ENCODE peak calls at places on chromosome 10, in seven cellular contexts. One of them, this sample, is unnamed.

GRCh38 chr10:132665946-132666732 is 119.8 kb downstream of the NKX6-2 start:
- DNase-seq in SK-N-SH: no peak
- DNase-seq in H1: no peak
- DNase-seq in HCT116: no peak
- DNase-seq in K562: peak
- DNase-seq in HepG2: no peak
- DNase-seq in GM12878: no peak
- DNase-seq in this sample: no peak

GRCh38 chr10:100607439-100607838 is 71.7 kb downstream of the HIF1AN start:
- DNase-seq in SK-N-SH: no peak
- DNase-seq in HCT116: no peak
- DNase-seq in K562: no peak
- DNase-seq in GM12878: no peak
- DNase-seq in H1: no peak
- DNase-seq in HepG2: no peak
- DNase-seq in this sample: no peak

GRCh38 chr10:32409741-32410140 is 36.2 kb upstream of the CCDC7 start:
- DNase-seq in SK-N-SH: no peak
- DNase-seq in HCT116: no peak
- DNase-seq in K562: no peak
- DNase-seq in HepG2: no peak
- DNase-seq in H1: no peak
- DNase-seq in GM12878: no peak
- DNase-seq in this sample: no peak

GRCh38 chr10:131177431-131178327 is 133.8 kb downstream of the TCERG1L start:
- DNase-seq in K562: no peak
- DNase-seq in H1: peak
- DNase-seq in SK-N-SH: peak
- DNase-seq in HepG2: no peak
- DNase-seq in GM12878: no peak
- DNase-seq in HCT116: no peak
- DNase-seq in this sample: no peak

GRCh38 chr10:31929986-31930675 is 1.5 kb upstream of the ARHGAP12 start:
- DNase-seq in SK-N-SH: no peak
- DNase-seq in K562: no peak
- DNase-seq in GM12878: no peak
- DNase-seq in HCT116: no peak
- DNase-seq in HepG2: no peak
- DNase-seq in H1: no peak
- DNase-seq in this sample: no peak

GRCh38 chr10:70775679-70776454 is 9.3 kb downstream of the TBATA start:
- DNase-seq in SK-N-SH: peak
- DNase-seq in HCT116: no peak
- DNase-seq in GM12878: no peak
- DNase-seq in K562: no peak
- DNase-seq in H1: peak
- DNase-seq in HepG2: no peak
- DNase-seq in this sample: peak

GRCh38 chr10:77248104-77248503 is 389.5 kb downstream of the KCNMA1 start:
- DNase-seq in K562: no peak
- DNase-seq in SK-N-SH: no peak
- DNase-seq in GM12878: no peak
- DNase-seq in HCT116: no peak
- DNase-seq in H1: no peak
- DNase-seq in HepG2: no peak
- DNase-seq in this sample: no peak

GRCh38 chr10:28587970-28588290 is 55.0 kb downstream of the WAC start:
- DNase-seq in H1: no peak
- DNase-seq in HepG2: no peak
- DNase-seq in HCT116: no peak
- DNase-seq in GM12878: no peak
- DNase-seq in K562: peak
- DNase-seq in SK-N-SH: no peak
- DNase-seq in this sample: no peak

GRCh38 chr10:84348431-84348830 is 20.0 kb downstream of the CCSER2 start:
- DNase-seq in SK-N-SH: no peak
- DNase-seq in HCT116: no peak
- DNase-seq in GM12878: no peak
- DNase-seq in K562: no peak
- DNase-seq in H1: no peak
- DNase-seq in HepG2: no peak
- DNase-seq in this sample: no peak

GRCh38 chr10:60827791-60828488 is 49.7 kb downstream of the CDK1 start:
- DNase-seq in GM12878: no peak
- DNase-seq in HCT116: no peak
- DNase-seq in SK-N-SH: no peak
- DNase-seq in K562: peak
- DNase-seq in H1: no peak
- DNase-seq in HepG2: peak
- DNase-seq in this sample: no peak

GRCh38 chr10:75540357-75541335 is 109.2 kb downstream of the LRMDA start:
- DNase-seq in K562: no peak
- DNase-seq in HepG2: no peak
- DNase-seq in HCT116: no peak
- DNase-seq in SK-N-SH: no peak
- DNase-seq in H1: no peak
- DNase-seq in GM12878: no peak
- DNase-seq in this sample: peak

GRCh38 chr10:71068811-71069411 is 143.5 kb upstream of the UNC5B start:
- DNase-seq in SK-N-SH: peak
- DNase-seq in H1: no peak
- DNase-seq in K562: no peak
- DNase-seq in HepG2: no peak
- DNase-seq in HCT116: no peak
- DNase-seq in GM12878: no peak
- DNase-seq in this sample: no peak

GRCh38 chr10:29022513-29022912 is 266.4 kb upstream of the LYZL1 start:
- DNase-seq in H1: no peak
- DNase-seq in SK-N-SH: peak
- DNase-seq in GM12878: no peak
- DNase-seq in HepG2: peak
- DNase-seq in K562: no peak
- DNase-seq in HCT116: no peak
- DNase-seq in this sample: peak

GRCh38 chr10:76324283-76324682 is 892.9 kb downstream of the LRMDA start:
- DNase-seq in H1: no peak
- DNase-seq in K562: no peak
- DNase-seq in HepG2: no peak
- DNase-seq in HCT116: no peak
- DNase-seq in SK-N-SH: no peak
- DNase-seq in GM12878: no peak
- DNase-seq in this sample: no peak

GRCh38 chr10:11789294-11789693 is 33.9 kb upstream of the PROSER2 start:
- DNase-seq in K562: no peak
- DNase-seq in HCT116: no peak
- DNase-seq in GM12878: no peak
- DNase-seq in HepG2: no peak
- DNase-seq in H1: no peak
- DNase-seq in SK-N-SH: no peak
- DNase-seq in this sample: no peak

GRCh38 chr10:109976657-109977056 is 31.1 kb upstream of the ADD3 start:
- DNase-seq in HCT116: no peak
- DNase-seq in HepG2: peak
- DNase-seq in K562: no peak
- DNase-seq in H1: no peak
- DNase-seq in SK-N-SH: no peak
- DNase-seq in GM12878: no peak
- DNase-seq in this sample: no peak

GRCh38 chr10:17523246-17523753 is 68.9 kb upstream of the ST8SIA6 start:
- DNase-seq in HCT116: no peak
- DNase-seq in SK-N-SH: no peak
- DNase-seq in HepG2: no peak
- DNase-seq in GM12878: no peak
- DNase-seq in K562: no peak
- DNase-seq in H1: no peak
- DNase-seq in this sample: no peak

GRCh38 chr10:88271736-88272135 is 311.4 kb downstream of the RNLS start:
- DNase-seq in SK-N-SH: no peak
- DNase-seq in GM12878: no peak
- DNase-seq in HepG2: no peak
- DNase-seq in K562: no peak
- DNase-seq in H1: no peak
- DNase-seq in HCT116: no peak
- DNase-seq in this sample: no peak

GRCh38 chr10:33350041-33350440 is 15.6 kb upstream of the NRP1 start:
- DNase-seq in HCT116: no peak
- DNase-seq in SK-N-SH: no peak
- DNase-seq in GM12878: no peak
- DNase-seq in HepG2: no peak
- DNase-seq in K562: no peak
- DNase-seq in H1: no peak
- DNase-seq in this sample: no peak

GRCh38 chr10:18690541-18690940 is 31.3 kb downstream of the ARL5B start:
- DNase-seq in HepG2: no peak
- DNase-seq in SK-N-SH: no peak
- DNase-seq in K562: no peak
- DNase-seq in H1: no peak
- DNase-seq in HCT116: no peak
- DNase-seq in GM12878: no peak
- DNase-seq in this sample: no peak

GRCh38 chr10:18685555-18685954 is 26.3 kb downstream of the ARL5B start:
- DNase-seq in GM12878: no peak
- DNase-seq in HCT116: no peak
- DNase-seq in SK-N-SH: no peak
- DNase-seq in HepG2: no peak
- DNase-seq in K562: no peak
- DNase-seq in H1: no peak
- DNase-seq in this sample: no peak

GRCh38 chr10:18687195-18687594 is 28.0 kb downstream of the ARL5B start:
- DNase-seq in HCT116: no peak
- DNase-seq in SK-N-SH: no peak
- DNase-seq in GM12878: no peak
- DNase-seq in HepG2: peak
- DNase-seq in K562: no peak
- DNase-seq in H1: no peak
- DNase-seq in this sample: no peak

GRCh38 chr10:18687706-18688105 is 28.5 kb downstream of the ARL5B start:
- DNase-seq in H1: no peak
- DNase-seq in HCT116: no peak
- DNase-seq in K562: no peak
- DNase-seq in HepG2: no peak
- DNase-seq in SK-N-SH: no peak
- DNase-seq in GM12878: no peak
- DNase-seq in this sample: no peak

GRCh38 chr10:18689498-18689897 is 30.3 kb downstream of the ARL5B start:
- DNase-seq in SK-N-SH: peak
- DNase-seq in K562: no peak
- DNase-seq in GM12878: no peak
- DNase-seq in HepG2: peak
- DNase-seq in HCT116: no peak
- DNase-seq in H1: no peak
- DNase-seq in this sample: peak
- TF ChIP-seq JUND in SK-N-SH: no peak
- TF ChIP-seq JUND in K562: no peak
- TF ChIP-seq JUND in GM12878: no peak
- TF ChIP-seq JUND in HepG2: no peak
- TF ChIP-seq JUND in HCT116: no peak
- TF ChIP-seq JUND in H1: no peak
- TF ChIP-seq JUND in this sample: no peak

DNA sequence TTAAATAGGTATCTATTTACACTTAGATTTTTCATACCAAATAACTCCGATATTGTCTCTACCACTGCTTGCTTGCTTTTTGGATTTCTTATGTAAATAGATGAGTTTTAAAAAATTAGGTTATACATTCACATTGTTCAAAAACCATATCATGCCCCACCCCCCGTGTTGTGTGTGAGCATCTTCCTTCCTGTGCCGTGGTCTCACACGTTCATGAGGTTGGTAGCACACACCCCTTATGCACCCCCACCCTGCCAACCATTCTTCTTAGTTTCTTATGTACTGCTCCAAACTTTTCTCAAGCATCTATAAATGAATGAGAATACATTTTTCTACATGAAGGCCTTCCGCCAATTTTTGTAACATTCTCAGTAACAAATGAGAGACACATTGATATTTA is 115.6 kb downstream of the FANK1 start:
- DNase-seq in SK-N-SH: no peak
- DNase-seq in H1: no peak
- DNase-seq in HCT116: no peak
- DNase-seq in GM12878: no peak
- DNase-seq in K562: no peak
- DNase-seq in HepG2: no peak
- DNase-seq in this sample: no peak
- TF ChIP-seq JUND in SK-N-SH: no peak
- TF ChIP-seq JUND in H1: no peak
- TF ChIP-seq JUND in HCT116: no peak
- TF ChIP-seq JUND in GM12878: no peak
- TF ChIP-seq JUND in K562: no peak
- TF ChIP-seq JUND in HepG2: no peak
- TF ChIP-seq JUND in this sample: no peak

DNA sequence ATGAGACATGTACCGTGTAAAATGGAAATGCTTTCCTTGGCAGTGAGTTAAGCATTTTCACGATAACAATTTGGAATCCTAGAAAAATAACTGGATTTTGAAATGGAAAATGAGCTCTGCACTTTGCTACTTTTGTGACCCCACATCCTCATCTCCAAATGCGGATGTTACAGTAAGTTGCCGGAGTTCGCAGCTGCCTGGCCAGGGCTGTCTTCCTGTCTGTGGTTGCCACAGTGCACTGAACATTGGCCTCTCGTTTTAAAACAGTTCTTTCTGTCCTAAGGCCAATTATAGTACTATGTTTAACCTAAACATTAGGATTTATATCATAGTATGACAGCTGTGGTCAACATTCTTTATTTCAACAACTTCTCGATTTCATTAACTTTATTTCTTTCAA is 136.2 kb upstream of the FZD8 start:
- DNase-seq in H1: no peak
- DNase-seq in HepG2: no peak
- DNase-seq in K562: no peak
- DNase-seq in HCT116: no peak
- DNase-seq in GM12878: no peak
- DNase-seq in SK-N-SH: no peak
- DNase-seq in this sample: no peak
- TF ChIP-seq JUND in H1: no peak
- TF ChIP-seq JUND in HepG2: no peak
- TF ChIP-seq JUND in K562: no peak
- TF ChIP-seq JUND in HCT116: no peak
- TF ChIP-seq JUND in GM12878: no peak
- TF ChIP-seq JUND in SK-N-SH: no peak
- TF ChIP-seq JUND in this sample: no peak

GRCh38 chr10:65419629-65420028 is 1506.2 kb upstream of the LRRTM3 start:
- DNase-seq in HepG2: no peak
- DNase-seq in SK-N-SH: no peak
- DNase-seq in HCT116: no peak
- DNase-seq in H1: no peak
- DNase-seq in K562: no peak
- DNase-seq in GM12878: no peak
- DNase-seq in this sample: no peak

DNA sequence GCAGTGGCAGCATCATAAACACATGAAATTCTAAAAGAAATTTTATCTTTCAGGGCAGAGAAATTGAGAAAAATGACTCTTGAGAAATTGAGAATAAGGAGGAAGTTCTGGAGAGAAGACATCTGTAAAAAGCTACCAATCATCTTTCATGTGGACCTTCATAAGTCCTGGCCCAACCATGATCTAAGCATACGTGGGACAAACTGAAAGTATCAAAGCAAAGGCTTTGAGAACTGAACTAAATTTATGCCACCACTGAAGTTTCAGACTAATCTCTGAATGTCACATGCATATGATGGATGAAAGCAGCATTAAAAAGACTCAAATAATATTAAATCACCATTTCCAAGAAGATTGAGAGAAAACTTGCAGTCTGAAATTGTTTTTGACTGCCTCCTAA is 1502.8 kb upstream of the LRRTM3 start:
- DNase-seq in HepG2: no peak
- DNase-seq in K562: no peak
- DNase-seq in SK-N-SH: no peak
- DNase-seq in HCT116: no peak
- DNase-seq in GM12878: no peak
- DNase-seq in H1: no peak
- DNase-seq in this sample: no peak
- TF ChIP-seq JUND in HepG2: no peak
- TF ChIP-seq JUND in K562: no peak
- TF ChIP-seq JUND in SK-N-SH: no peak
- TF ChIP-seq JUND in HCT116: no peak
- TF ChIP-seq JUND in GM12878: no peak
- TF ChIP-seq JUND in H1: no peak
- TF ChIP-seq JUND in this sample: no peak